ENCODE peak calls at places on chromosomes 4 and X, in six cellular contexts. R, Q, O, W, D and K are unnamed samples.

GRCh38 chrX:148080593-148080992 is 99.5 kb downstream of the FMR1NB start:
- DNase-seq in R (no peak), W (no peak), O (no peak), D (no peak), Q (no peak), K (no peak)

GRCh38 chrX:119755981-119756533 is 2.3 kb upstream of the SOWAHD start:
- DNase-seq in W (no peak), D (peak), O (no peak), Q (peak), R (no peak), K (peak)

GRCh38 chr4:161336621-161337020 is 827.2 kb downstream of the FSTL5 start:
- DNase-seq in R (no peak), Q (no peak), W (no peak), O (no peak), D (no peak), K (no peak)

GRCh38 chr4:93529692-93530091 is 298.9 kb upstream of the ATOH1 start:
- DNase-seq in D (no peak), Q (no peak), W (no peak), O (no peak), R (no peak), K (no peak)

GRCh38 chr4:52244773-52245360 is 193.8 kb downstream of the SPATA18 start:
- DNase-seq in R (no peak), O (no peak), Q (no peak), D (no peak), W (no peak), K (no peak)

GRCh38 chrX:54248309-54248708 is 65.3 kb upstream of the FAM120C start:
- DNase-seq in Q (peak), O (no peak), R (peak), W (no peak), D (peak), K (peak)

GRCh38 chr4:105145913-105146285 is 777 bp upstream of the TET2 start:
- DNase-seq in Q (no peak), W (no peak), R (no peak), O (peak), D (no peak), K (no peak)

GRCh38 chr4:101954975-101955678 is 164.6 kb downstream of the BANK1 start:
- DNase-seq in R (no peak), O (no peak), D (no peak), Q (no peak), W (no peak), K (no peak)

GRCh38 chr4:30865676-30866075 is 145.5 kb downstream of the PCDH7 start:
- DNase-seq in R (no peak), W (no peak), D (peak), Q (no peak), O (no peak), K (no peak)

GRCh38 chr4:41749650-41750049 is 1.1 kb upstream of the PHOX2B start:
- DNase-seq in O (no peak), D (no peak), R (no peak), W (no peak), Q (no peak), K (no peak)

GRCh38 chr4:28443786-28444412 is 1583.3 kb downstream of the STIM2 start:
- DNase-seq in W (no peak), Q (no peak), R (no peak), D (peak), O (no peak), K (peak)

GRCh38 chr4:168713193-168713592 is 216.3 kb downstream of the PALLD start:
- DNase-seq in O (no peak), R (no peak), W (no peak), Q (no peak), D (no peak), K (no peak)

GRCh38 chr4:2793578-2793919 is 664 bp downstream of the SH3BP2 start:
- DNase-seq in W (no peak), O (peak), D (peak), Q (no peak), R (no peak), K (peak)

GRCh38 chr4:55447108-55447708 is 51.5 kb downstream of the TMEM165 start:
- DNase-seq in Q (no peak), D (no peak), R (no peak), W (no peak), O (no peak), K (no peak)

GRCh38 chr4:111283066-111283677 is 660.3 kb upstream of the PITX2 start:
- DNase-seq in R (no peak), W (peak), O (peak), D (peak), Q (peak), K (peak)

GRCh38 chr4:2934813-2935761 is 28.1 kb downstream of the NOP14 start:
- DNase-seq in Q (peak), D (peak), W (peak), R (peak), O (peak), K (peak)

GRCh38 chr4:66837496-66837895 is 707.8 kb downstream of the CENPC start:
- DNase-seq in W (no peak), O (no peak), Q (no peak), R (no peak), D (no peak), K (no peak)

GRCh38 chrX:110563276-110563675 is 204.6 kb downstream of the RTL9 start:
- DNase-seq in O (no peak), D (no peak), W (no peak), Q (no peak), R (no peak), K (no peak)

GRCh38 chrX:1592863-1593201 is 1.4 kb downstream of the AKAP17A start:
- DNase-seq in D (peak), W (no peak), Q (no peak), O (no peak), R (no peak), K (no peak)